ENCODE peak calls at places on chromosomes 12 and 14, in nine cellular contexts. One of them, this sample, is unnamed.

GRCh38 chr14:61282746-61283145 is 1.6 kb upstream of the TMEM30B start:
- DNase-seq in aorta: no peak
- DNase-seq in GF-D8: no peak
- DNase-seq in GM04504: no peak
- DNase-seq in psoas muscle: no peak
- DNase-seq in CD4-positive, CD25-positive, alpha-beta regulatory T cell: no peak
- DNase-seq in GM04503: no peak
- DNase-seq in nucleus accumbens: no peak
- DNase-seq in amniotic stem cell: no peak
- DNase-seq in this sample: no peak

GRCh38 chr12:57621497-57622292 is 10.5 kb downstream of the ARHGEF25 start:
- DNase-seq in aorta: peak
- DNase-seq in GF-D8: peak
- DNase-seq in GM04504: no peak
- DNase-seq in psoas muscle: peak
- DNase-seq in CD4-positive, CD25-positive, alpha-beta regulatory T cell: no peak
- DNase-seq in GM04503: no peak
- DNase-seq in nucleus accumbens: peak
- DNase-seq in amniotic stem cell: peak
- DNase-seq in this sample: peak

GRCh38 chr14:102900631-102901571 is 21.6 kb upstream of the AMN start:
- DNase-seq in aorta: no peak
- DNase-seq in GF-D8: no peak
- DNase-seq in GM04504: no peak
- DNase-seq in psoas muscle: no peak
- DNase-seq in CD4-positive, CD25-positive, alpha-beta regulatory T cell: peak
- DNase-seq in GM04503: no peak
- DNase-seq in nucleus accumbens: no peak
- DNase-seq in amniotic stem cell: no peak
- DNase-seq in this sample: peak

GRCh38 chr12:6056406-6057211 is 67.9 kb downstream of the VWF start:
- DNase-seq in aorta: no peak
- DNase-seq in GF-D8: no peak
- DNase-seq in GM04504: no peak
- DNase-seq in psoas muscle: no peak
- DNase-seq in CD4-positive, CD25-positive, alpha-beta regulatory T cell: no peak
- DNase-seq in GM04503: no peak
- DNase-seq in nucleus accumbens: no peak
- DNase-seq in amniotic stem cell: no peak
- DNase-seq in this sample: peak

GRCh38 chr14:37116933-37117844 is 55.2 kb downstream of the SLC25A21 start:
- DNase-seq in aorta: no peak
- DNase-seq in GF-D8: no peak
- DNase-seq in GM04504: peak
- DNase-seq in psoas muscle: no peak
- DNase-seq in CD4-positive, CD25-positive, alpha-beta regulatory T cell: no peak
- DNase-seq in GM04503: peak
- DNase-seq in nucleus accumbens: no peak
- DNase-seq in amniotic stem cell: no peak
- DNase-seq in this sample: no peak

GRCh38 chr14:44914849-44915248 is 46.9 kb downstream of the KLHL28 start:
- DNase-seq in aorta: no peak
- DNase-seq in GF-D8: no peak
- DNase-seq in GM04504: no peak
- DNase-seq in psoas muscle: no peak
- DNase-seq in CD4-positive, CD25-positive, alpha-beta regulatory T cell: no peak
- DNase-seq in GM04503: no peak
- DNase-seq in nucleus accumbens: no peak
- DNase-seq in amniotic stem cell: no peak
- DNase-seq in this sample: no peak

GRCh38 chr14:89813485-89814080 is 140.9 kb downstream of the EFCAB11 start:
- DNase-seq in aorta: peak
- DNase-seq in GF-D8: no peak
- DNase-seq in GM04504: peak
- DNase-seq in psoas muscle: no peak
- DNase-seq in CD4-positive, CD25-positive, alpha-beta regulatory T cell: no peak
- DNase-seq in GM04503: no peak
- DNase-seq in nucleus accumbens: no peak
- DNase-seq in amniotic stem cell: peak
- DNase-seq in this sample: no peak

GRCh38 chr14:59870277-59871165 is at the start of gene RTN1:
- DNase-seq in aorta: peak
- DNase-seq in GF-D8: no peak
- DNase-seq in GM04504: peak
- DNase-seq in psoas muscle: peak
- DNase-seq in CD4-positive, CD25-positive, alpha-beta regulatory T cell: peak
- DNase-seq in GM04503: no peak
- DNase-seq in nucleus accumbens: peak
- DNase-seq in amniotic stem cell: no peak
- DNase-seq in this sample: peak

GRCh38 chr14:63418020-63418419 is 99.3 kb upstream of the GPHB5 start:
- DNase-seq in aorta: no peak
- DNase-seq in GF-D8: no peak
- DNase-seq in GM04504: no peak
- DNase-seq in psoas muscle: no peak
- DNase-seq in CD4-positive, CD25-positive, alpha-beta regulatory T cell: no peak
- DNase-seq in GM04503: no peak
- DNase-seq in nucleus accumbens: no peak
- DNase-seq in amniotic stem cell: no peak
- DNase-seq in this sample: no peak

GRCh38 chr12:54135621-54136027 is 53.2 kb downstream of the SMUG1 start:
- DNase-seq in aorta: no peak
- DNase-seq in GF-D8: no peak
- DNase-seq in GM04504: no peak
- DNase-seq in psoas muscle: no peak
- DNase-seq in CD4-positive, CD25-positive, alpha-beta regulatory T cell: no peak
- DNase-seq in GM04503: no peak
- DNase-seq in nucleus accumbens: no peak
- DNase-seq in amniotic stem cell: no peak
- DNase-seq in this sample: no peak

GRCh38 chr14:20512139-20512905 is 7.0 kb downstream of the RNASE10 start:
- DNase-seq in aorta: no peak
- DNase-seq in GF-D8: no peak
- DNase-seq in GM04504: no peak
- DNase-seq in psoas muscle: no peak
- DNase-seq in CD4-positive, CD25-positive, alpha-beta regulatory T cell: no peak
- DNase-seq in GM04503: no peak
- DNase-seq in nucleus accumbens: no peak
- DNase-seq in amniotic stem cell: no peak
- DNase-seq in this sample: no peak

GRCh38 chr12:108613548-108613947 is 15.7 kb upstream of the TMEM119 start:
- DNase-seq in aorta: no peak
- DNase-seq in GF-D8: no peak
- DNase-seq in GM04504: no peak
- DNase-seq in psoas muscle: no peak
- DNase-seq in CD4-positive, CD25-positive, alpha-beta regulatory T cell: no peak
- DNase-seq in GM04503: no peak
- DNase-seq in nucleus accumbens: no peak
- DNase-seq in amniotic stem cell: no peak
- DNase-seq in this sample: no peak

GRCh38 chr12:49872781-49873181 is 29.9 kb upstream of the BCDIN3D start:
- DNase-seq in aorta: no peak
- DNase-seq in GF-D8: no peak
- DNase-seq in GM04504: no peak
- DNase-seq in psoas muscle: no peak
- DNase-seq in CD4-positive, CD25-positive, alpha-beta regulatory T cell: no peak
- DNase-seq in GM04503: no peak
- DNase-seq in nucleus accumbens: no peak
- DNase-seq in amniotic stem cell: no peak
- DNase-seq in this sample: no peak

GRCh38 chr14:90140956-90141316 is 79.1 kb downstream of the KCNK13 start:
- DNase-seq in aorta: no peak
- DNase-seq in GF-D8: no peak
- DNase-seq in GM04504: peak
- DNase-seq in psoas muscle: no peak
- DNase-seq in CD4-positive, CD25-positive, alpha-beta regulatory T cell: no peak
- DNase-seq in GM04503: no peak
- DNase-seq in nucleus accumbens: no peak
- DNase-seq in amniotic stem cell: no peak
- DNase-seq in this sample: no peak

GRCh38 chr12:76586764-76587395 is 27.3 kb upstream of the OSBPL8 start:
- DNase-seq in aorta: no peak
- DNase-seq in GF-D8: peak
- DNase-seq in GM04504: no peak
- DNase-seq in psoas muscle: no peak
- DNase-seq in CD4-positive, CD25-positive, alpha-beta regulatory T cell: peak
- DNase-seq in GM04503: no peak
- DNase-seq in nucleus accumbens: no peak
- DNase-seq in amniotic stem cell: no peak
- DNase-seq in this sample: peak

GRCh38 chr12:110528277-110528839 is 26.2 kb downstream of the RAD9B start:
- DNase-seq in aorta: no peak
- DNase-seq in GF-D8: no peak
- DNase-seq in GM04504: no peak
- DNase-seq in psoas muscle: no peak
- DNase-seq in CD4-positive, CD25-positive, alpha-beta regulatory T cell: no peak
- DNase-seq in GM04503: no peak
- DNase-seq in nucleus accumbens: no peak
- DNase-seq in amniotic stem cell: no peak
- DNase-seq in this sample: no peak

GRCh38 chr14:55446833-55447232 is 6.4 kb upstream of the TBPL2 start:
- DNase-seq in aorta: no peak
- DNase-seq in GF-D8: no peak
- DNase-seq in GM04504: no peak
- DNase-seq in psoas muscle: no peak
- DNase-seq in CD4-positive, CD25-positive, alpha-beta regulatory T cell: no peak
- DNase-seq in GM04503: no peak
- DNase-seq in nucleus accumbens: no peak
- DNase-seq in amniotic stem cell: peak
- DNase-seq in this sample: no peak

GRCh38 chr14:68937790-68938514 is 41.1 kb downstream of the ACTN1 start:
- DNase-seq in aorta: peak
- DNase-seq in GF-D8: no peak
- DNase-seq in GM04504: no peak
- DNase-seq in psoas muscle: no peak
- DNase-seq in CD4-positive, CD25-positive, alpha-beta regulatory T cell: peak
- DNase-seq in GM04503: no peak
- DNase-seq in nucleus accumbens: peak
- DNase-seq in amniotic stem cell: no peak
- DNase-seq in this sample: no peak

GRCh38 chr12:77167801-77168200 is 102.4 kb upstream of the E2F7 start:
- DNase-seq in aorta: no peak
- DNase-seq in GF-D8: no peak
- DNase-seq in GM04504: no peak
- DNase-seq in psoas muscle: no peak
- DNase-seq in CD4-positive, CD25-positive, alpha-beta regulatory T cell: no peak
- DNase-seq in GM04503: peak
- DNase-seq in nucleus accumbens: no peak
- DNase-seq in amniotic stem cell: no peak
- DNase-seq in this sample: no peak

GRCh38 chr12:60096727-60097126 is 500.9 kb downstream of the SLC16A7 start:
- DNase-seq in aorta: no peak
- DNase-seq in GF-D8: no peak
- DNase-seq in GM04504: no peak
- DNase-seq in psoas muscle: no peak
- DNase-seq in CD4-positive, CD25-positive, alpha-beta regulatory T cell: no peak
- DNase-seq in GM04503: no peak
- DNase-seq in nucleus accumbens: no peak
- DNase-seq in amniotic stem cell: no peak
- DNase-seq in this sample: no peak

GRCh38 chr12:6450091-6450868 is 1.6 kb upstream of the TAPBPL start:
- DNase-seq in aorta: no peak
- DNase-seq in GF-D8: no peak
- DNase-seq in GM04504: no peak
- DNase-seq in psoas muscle: no peak
- DNase-seq in CD4-positive, CD25-positive, alpha-beta regulatory T cell: no peak
- DNase-seq in GM04503: no peak
- DNase-seq in nucleus accumbens: no peak
- DNase-seq in amniotic stem cell: no peak
- DNase-seq in this sample: no peak

GRCh38 chr14:28653521-28653920 is 113.1 kb upstream of the FOXG1 start:
- DNase-seq in aorta: no peak
- DNase-seq in GF-D8: no peak
- DNase-seq in GM04504: no peak
- DNase-seq in psoas muscle: no peak
- DNase-seq in CD4-positive, CD25-positive, alpha-beta regulatory T cell: no peak
- DNase-seq in GM04503: no peak
- DNase-seq in nucleus accumbens: no peak
- DNase-seq in amniotic stem cell: no peak
- DNase-seq in this sample: no peak

GRCh38 chr12:94618995-94619695 is 31.2 kb downstream of the TMCC3 start:
- DNase-seq in aorta: no peak
- DNase-seq in GF-D8: no peak
- DNase-seq in GM04504: peak
- DNase-seq in psoas muscle: no peak
- DNase-seq in CD4-positive, CD25-positive, alpha-beta regulatory T cell: peak
- DNase-seq in GM04503: peak
- DNase-seq in nucleus accumbens: no peak
- DNase-seq in amniotic stem cell: peak
- DNase-seq in this sample: no peak

GRCh38 chr14:100750762-100751699 is 24.3 kb downstream of the DLK1 start:
- DNase-seq in aorta: no peak
- DNase-seq in GF-D8: no peak
- DNase-seq in GM04504: no peak
- DNase-seq in psoas muscle: no peak
- DNase-seq in CD4-positive, CD25-positive, alpha-beta regulatory T cell: no peak
- DNase-seq in GM04503: no peak
- DNase-seq in nucleus accumbens: no peak
- DNase-seq in amniotic stem cell: no peak
- DNase-seq in this sample: no peak

GRCh38 chr14:30790827-30791226 is 83.5 kb upstream of the COCH start:
- DNase-seq in aorta: no peak
- DNase-seq in GF-D8: no peak
- DNase-seq in GM04504: no peak
- DNase-seq in psoas muscle: no peak
- DNase-seq in CD4-positive, CD25-positive, alpha-beta regulatory T cell: no peak
- DNase-seq in GM04503: no peak
- DNase-seq in nucleus accumbens: no peak
- DNase-seq in amniotic stem cell: no peak
- DNase-seq in this sample: no peak

GRCh38 chr12:123384318-123384993 is 524 bp downstream of the KMT5A start:
- DNase-seq in aorta: no peak
- DNase-seq in GF-D8: no peak
- DNase-seq in GM04504: no peak
- DNase-seq in psoas muscle: peak
- DNase-seq in CD4-positive, CD25-positive, alpha-beta regulatory T cell: peak
- DNase-seq in GM04503: no peak
- DNase-seq in nucleus accumbens: no peak
- DNase-seq in amniotic stem cell: no peak
- DNase-seq in this sample: peak

GRCh38 chr12:85781751-85782150 is 54.5 kb downstream of the RASSF9 start:
- DNase-seq in aorta: no peak
- DNase-seq in GF-D8: no peak
- DNase-seq in GM04504: no peak
- DNase-seq in psoas muscle: no peak
- DNase-seq in CD4-positive, CD25-positive, alpha-beta regulatory T cell: no peak
- DNase-seq in GM04503: no peak
- DNase-seq in nucleus accumbens: no peak
- DNase-seq in amniotic stem cell: no peak
- DNase-seq in this sample: no peak

GRCh38 chr14:89501381-89501780 is 84.3 kb upstream of the FOXN3 start:
- DNase-seq in aorta: no peak
- DNase-seq in GF-D8: no peak
- DNase-seq in GM04504: no peak
- DNase-seq in psoas muscle: no peak
- DNase-seq in CD4-positive, CD25-positive, alpha-beta regulatory T cell: no peak
- DNase-seq in GM04503: no peak
- DNase-seq in nucleus accumbens: no peak
- DNase-seq in amniotic stem cell: no peak
- DNase-seq in this sample: no peak

GRCh38 chr14:37594238-37594915 is 672 bp downstream of the FOXA1 start:
- DNase-seq in aorta: no peak
- DNase-seq in GF-D8: peak
- DNase-seq in GM04504: peak
- DNase-seq in psoas muscle: no peak
- DNase-seq in CD4-positive, CD25-positive, alpha-beta regulatory T cell: peak
- DNase-seq in GM04503: no peak
- DNase-seq in nucleus accumbens: no peak
- DNase-seq in amniotic stem cell: peak
- DNase-seq in this sample: peak

GRCh38 chr12:58915634-58916033 is 4.7 kb downstream of the LRIG3 start:
- DNase-seq in aorta: peak
- DNase-seq in GF-D8: no peak
- DNase-seq in GM04504: peak
- DNase-seq in psoas muscle: no peak
- DNase-seq in CD4-positive, CD25-positive, alpha-beta regulatory T cell: no peak
- DNase-seq in GM04503: peak
- DNase-seq in nucleus accumbens: no peak
- DNase-seq in amniotic stem cell: no peak
- DNase-seq in this sample: no peak

GRCh38 chr14:98959958-98960616 is 311.9 kb downstream of the BCL11B start:
- DNase-seq in aorta: no peak
- DNase-seq in GF-D8: no peak
- DNase-seq in GM04504: no peak
- DNase-seq in psoas muscle: no peak
- DNase-seq in CD4-positive, CD25-positive, alpha-beta regulatory T cell: no peak
- DNase-seq in GM04503: no peak
- DNase-seq in nucleus accumbens: no peak
- DNase-seq in amniotic stem cell: no peak
- DNase-seq in this sample: no peak